ENCODE peak calls at places on chromosomes 3 and 15, in eight cellular contexts. K is substantia nigra; R is activated gamma-delta T cell treated with Interleukin-2 at 50 U/mL for 16 hours; X is stimulated activated naive CD8-positive, alpha-beta T cell treated with anti-CD3 and anti-CD28 coated beads, Interleukin-15, Interleukin-2, amounts not matched to agents 100 U/mL and 50 U/mL, for 24 hours; O is heart left ventricle; N is HEK293T; C is NCI-H2081; V is NCI-H748 treated with DMSO at 0.1 percent for 48 hours. G is an unnamed sample.

GRCh38 chr3:10279384-10280176 is 13.2 kb downstream of the GHRL start:
- DNase-seq in K (no peak), R (no peak), X (no peak), O (no peak), N (no peak), C (no peak), V (no peak), G (no peak)

GRCh38 chr15:61137139-61137792 is 91.8 kb downstream of the RORA start:
- DNase-seq in K (no peak), R (no peak), X (no peak), O (no peak), N (no peak), C (peak; percentile 12), V (no peak), G (no peak)

GRCh38 chr3:101010316-101010715 is 17.1 kb upstream of the ABI3BP start:
- DNase-seq in K (no peak), R (no peak), X (no peak), O (no peak), N (no peak), C (no peak), V (no peak), G (peak; percentile 97)

GRCh38 chr3:126679318-126679751 is 24.4 kb upstream of the TXNRD3 start:
- DNase-seq in K (peak; percentile 55), R (peak; percentile 80), X (peak; percentile 86), O (peak; percentile 73), N (peak; percentile 83), C (peak; percentile 92), V (peak; percentile 55), G (peak; percentile 76)

GRCh38 chr3:79954756-79955155 is 187.0 kb upstream of the ROBO1 start:
- DNase-seq in K (no peak), R (no peak), X (no peak), O (no peak), N (no peak), C (no peak), V (no peak), G (no peak)

GRCh38 chr3:25155696-25156471 is 272.2 kb upstream of the RARB start:
- DNase-seq in K (no peak), R (no peak), X (no peak), O (no peak), N (no peak), C (no peak), V (no peak), G (peak; percentile 81)

GRCh38 chr3:120275553-120276092 is 9.4 kb downstream of the GPR156 start:
- DNase-seq in K (no peak), R (no peak), X (no peak), O (no peak), N (no peak), C (no peak), V (no peak), G (no peak)

GRCh38 chr15:52796228-52796521 is 6.0 kb upstream of the ONECUT1 start:
- DNase-seq in K (no peak), R (no peak), X (no peak), O (no peak), N (no peak), C (no peak), V (no peak), G (no peak)

GRCh38 chr15:67179411-67179995 is 75.0 kb downstream of the AAGAB start:
- DNase-seq in K (no peak), R (no peak), X (no peak), O (no peak), N (no peak), C (no peak), V (no peak), G (no peak)

GRCh38 chr15:55823191-55823670 is 80.3 kb upstream of the PRTG start:
- DNase-seq in K (no peak), R (no peak), X (no peak), O (no peak), N (peak; percentile 36), C (peak; percentile 24), V (no peak), G (peak; percentile 87)

GRCh38 chr3:51709004-51709420 is 2.1 kb downstream of the GRM2 start:
- DNase-seq in K (no peak), R (no peak), X (no peak), O (peak; percentile 2), N (no peak), C (no peak), V (no peak), G (no peak)

GRCh38 chr3:161977063-161977462 is 480.5 kb downstream of the OTOL1 start:
- DNase-seq in K (no peak), R (no peak), X (no peak), O (no peak), N (no peak), C (no peak), V (no peak), G (peak; percentile 83)

GRCh38 chr3:23763040-23763477 is 42.7 kb upstream of the UBE2E1 start:
- DNase-seq in K (no peak), R (no peak), X (no peak), O (peak; percentile 59), N (no peak), C (no peak), V (no peak), G (peak; percentile 29)

GRCh38 chr3:99013794-99014315 is 112.4 kb upstream of the DCBLD2 start:
- DNase-seq in K (no peak), R (no peak), X (no peak), O (no peak), N (no peak), C (no peak), V (no peak), G (no peak)

GRCh38 chr3:183764854-183765731 is 60.3 kb downstream of the MAP6D1 start:
- DNase-seq in K (no peak), R (no peak), X (no peak), O (no peak), N (no peak), C (no peak), V (no peak), G (peak; percentile 93)

GRCh38 chr3:164620423-164620822 is 457.9 kb downstream of the SI start:
- DNase-seq in K (no peak), R (no peak), X (no peak), O (no peak), N (no peak), C (no peak), V (no peak), G (peak; percentile 5)

GRCh38 chr3:129304141-129304540 is 25.5 kb downstream of the HMCES start:
- DNase-seq in K (no peak), R (no peak), X (no peak), O (no peak), N (no peak), C (no peak), V (no peak), G (peak; percentile 74)

GRCh38 chr3:117853923-117854322 is 1144.3 kb downstream of the TUSC7 start:
- DNase-seq in K (no peak), R (no peak), X (no peak), O (no peak), N (peak; percentile 4), C (peak; percentile 31), V (peak; percentile 71), G (peak; percentile 50)

GRCh38 chr15:77329202-77329601 is 90.7 kb downstream of the PEAK1 start:
- DNase-seq in K (no peak), R (no peak), X (no peak), O (no peak), N (no peak), C (no peak), V (no peak), G (peak; percentile 28)

GRCh38 chr15:60889506-60889905 is 339.6 kb downstream of the RORA start:
- DNase-seq in K (no peak), R (no peak), X (no peak), O (no peak), N (no peak), C (no peak), V (no peak), G (no peak)

GRCh38 chr3:148950806-148951205 is 40.5 kb upstream of the GYG1 start:
- DNase-seq in K (no peak), R (no peak), X (no peak), O (no peak), N (peak; percentile 13), C (no peak), V (no peak), G (peak; percentile 47)

G was measured in EH.